ENCODE peak calls at places on chromosome 13, in nine cellular contexts. C, F, Z, R, N, O, I, E and M are unnamed samples.

GRCh38 chr13:33678906-33679657 is 138.9 kb upstream of the RFC3 start:
- ATAC-seq in I (peak), N (peak), Z (peak), C (peak), O (peak), F (peak), R (peak), E (peak), M (no peak)

GRCh38 chr13:110880627-110881026 is 34.2 kb downstream of the ANKRD10 start:
- ATAC-seq in C (no peak), Z (no peak), F (no peak), O (no peak), I (no peak), N (no peak), R (peak), E (no peak), M (no peak)

GRCh38 chr13:89520468-89520867 is 1827.0 kb upstream of the MIR17HG start:
- ATAC-seq in I (no peak), F (no peak), C (no peak), N (no peak), E (no peak), Z (no peak), R (no peak), O (no peak), M (no peak)

GRCh38 chr13:32408296-32408998 is 19.5 kb downstream of the N4BP2L1 start:
- ATAC-seq in Z (no peak), E (peak), N (peak), O (no peak), I (peak), R (no peak), F (no peak), C (no peak), M (no peak)

GRCh38 chr13:101291647-101292515 is 124.4 kb downstream of the NALCN start:
- ATAC-seq in Z (peak), R (no peak), O (no peak), E (no peak), I (no peak), N (peak), F (no peak), C (no peak), M (no peak)

GRCh38 chr13:29493796-29494195 is 101.7 kb downstream of the SLC7A1 start:
- ATAC-seq in O (no peak), C (no peak), F (no peak), R (no peak), E (no peak), I (no peak), N (no peak), Z (no peak), M (no peak)

GRCh38 chr13:113979791-113980471 is 6.1 kb upstream of the C13orf46 start:
- ATAC-seq in C (peak), I (no peak), R (no peak), E (no peak), Z (peak), F (no peak), N (no peak), O (peak), M (no peak)

GRCh38 chr13:45156565-45157361 is 36.5 kb downstream of the GTF2F2 start:
- ATAC-seq in I (no peak), F (no peak), Z (no peak), O (no peak), N (no peak), E (no peak), C (no peak), R (no peak), M (peak)

GRCh38 chr13:90201198-90201597 is 1146.3 kb upstream of the MIR17HG start:
- ATAC-seq in E (no peak), F (no peak), Z (no peak), N (no peak), C (no peak), I (no peak), O (no peak), R (peak), M (no peak)

GRCh38 chr13:107650081-107650701 is 565.1 kb downstream of the LIG4 start:
- ATAC-seq in F (no peak), N (no peak), I (peak), R (no peak), C (no peak), E (peak), O (no peak), Z (no peak), M (peak)

GRCh38 chr13:67229438-67230242 is 496 bp downstream of the PCDH9 start:
- ATAC-seq in O (no peak), C (peak), R (peak), F (no peak), Z (peak), I (no peak), N (peak), E (no peak), M (peak)

GRCh38 chr13:41463823-41464602 is 6.7 kb downstream of the RGCC start:
- ATAC-seq in R (peak), I (no peak), C (peak), E (peak), F (peak), O (peak), Z (no peak), N (peak), M (no peak)

GRCh38 chr13:42007844-42008243 is 40.6 kb upstream of the DGKH start:
- ATAC-seq in O (no peak), F (no peak), C (no peak), E (no peak), I (no peak), Z (no peak), N (no peak), R (no peak), M (peak)

GRCh38 chr13:24683370-24683769 is 3.2 kb downstream of the ATP12A start:
- ATAC-seq in I (peak), C (no peak), E (no peak), N (no peak), Z (no peak), R (no peak), O (no peak), F (no peak), M (no peak)

GRCh38 chr13:23554000-23554399 is 16.2 kb upstream of the TNFRSF19 start:
- ATAC-seq in Z (no peak), F (no peak), N (no peak), O (no peak), I (no peak), R (no peak), E (no peak), C (no peak), M (no peak)

GRCh38 chr13:21232196-21232595 is 55.7 kb downstream of the MRPL57 start:
- ATAC-seq in E (no peak), O (no peak), R (peak), Z (no peak), F (no peak), C (no peak), N (peak), I (no peak), M (no peak)

GRCh38 chr13:48449656-48450055 is 36.7 kb upstream of the LPAR6 start:
- ATAC-seq in F (no peak), O (no peak), R (no peak), E (no peak), C (no peak), N (no peak), I (no peak), Z (no peak), M (no peak)

GRCh38 chr13:103031332-103031873 is 34.8 kb downstream of the SLC10A2 start:
- ATAC-seq in C (no peak), Z (no peak), E (no peak), N (no peak), F (no peak), O (peak), R (no peak), I (no peak), M (no peak)

GRCh38 chr13:20442798-20443381 is 82.8 kb downstream of the CRYL1 start:
- ATAC-seq in O (no peak), C (no peak), E (no peak), F (no peak), Z (no peak), N (no peak), I (no peak), R (no peak), M (no peak)

GRCh38 chr13:19818223-19818842 is 35.6 kb upstream of the PSPC1 start:
- ATAC-seq in F (peak), I (peak), O (no peak), C (peak), N (peak), Z (no peak), E (peak), R (peak), M (peak)

GRCh38 chr13:109160887-109161669 is 531.7 kb downstream of the MYO16 start:
- ATAC-seq in I (no peak), N (no peak), R (no peak), O (no peak), E (no peak), Z (no peak), F (no peak), C (no peak), M (no peak)

GRCh38 chr13:30866692-30867669 is 39.1 kb upstream of the MEDAG start:
- ATAC-seq in F (no peak), C (no peak), Z (no peak), O (no peak), E (no peak), N (no peak), I (no peak), R (no peak), M (no peak)

GRCh38 chr13:37870489-37870845 is 895 bp upstream of the TRPC4 start:
- ATAC-seq in E (no peak), N (no peak), O (no peak), C (no peak), F (no peak), R (no peak), Z (no peak), I (no peak), M (no peak)

GRCh38 chr13:92461831-92462230 is 764.8 kb upstream of the GPC6 start:
- ATAC-seq in O (no peak), R (no peak), Z (no peak), N (no peak), E (no peak), I (no peak), F (no peak), C (no peak), M (no peak)